ENCODE peak calls at places on chromosomes 1 and 21, in six cellular contexts. E, A, R, D, I and F are unnamed samples.
A peak's percentile ranks its signal among the peaks of the same experiment; 100 is the strongest.

GRCh38 chr1:174956976-174957375 is 42.8 kb upstream of the CACYBP start:
- DNase-seq in E (no peak), A (no peak), R (no peak), D (no peak), I (no peak), F (no peak)

GRCh38 chr1:198876371-198876871 is 237.6 kb downstream of the PTPRC start:
- DNase-seq in E (no peak), A (no peak), R (no peak), D (no peak), I (no peak), F (no peak)

GRCh38 chr1:41613646-41614592 is 129.4 kb upstream of the EDN2 start:
- DNase-seq in E (no peak), A (no peak), R (no peak), D (no peak), I (no peak), F (no peak)

GRCh38 chr1:232548651-232549050 is 81.3 kb downstream of the SIPA1L2 start:
- DNase-seq in E (no peak), A (peak; percentile 57), R (no peak), D (no peak), I (no peak), F (no peak)

GRCh38 chr1:168391759-168392681 is 111.3 kb downstream of the TBX19 start:
- DNase-seq in E (no peak), A (no peak), R (no peak), D (no peak), I (no peak), F (no peak)

GRCh38 chr1:86421601-86422280 is 2.2 kb upstream of the CLCA2 start:
- DNase-seq in E (no peak), A (no peak), R (no peak), D (no peak), I (no peak), F (no peak)

GRCh38 chr1:95582191-95582590 is 348.2 kb downstream of the RWDD3 start:
- DNase-seq in E (no peak), A (no peak), R (no peak), D (no peak), I (no peak), F (no peak)

GRCh38 chr1:234507626-234508387 is 28.8 kb upstream of the TARBP1 start:
- DNase-seq in E (no peak), A (no peak), R (no peak), D (no peak), I (no peak), F (no peak)

GRCh38 chr21:44760376-44760775 is 41.2 kb downstream of the UBE2G2 start:
- DNase-seq in E (peak; percentile 11), A (no peak), R (no peak), D (no peak), I (peak; percentile 29), F (no peak)

GRCh38 chr1:154460695-154461249 is 41.2 kb upstream of the TDRD10 start:
- DNase-seq in E (no peak), A (no peak), R (no peak), D (no peak), I (no peak), F (no peak)

GRCh38 chr1:204685236-204686006 is at the start of gene LRRN2:
- DNase-seq in E (no peak), A (peak; percentile 31), R (no peak), D (no peak), I (peak; percentile 78), F (no peak)

GRCh38 chr1:207962716-207963428 is 51.9 kb upstream of the CD34 start:
- DNase-seq in E (peak; percentile 62), A (peak; percentile 57), R (no peak), D (peak; percentile 59), I (peak; percentile 87), F (no peak)

GRCh38 chr1:156727914-156728598 is at the start of gene METTL25B:
- DNase-seq in E (peak; percentile 75), A (peak; percentile 85), R (peak; percentile 62), D (peak; percentile 89), I (peak; percentile 93), F (peak; percentile 84)

GRCh38 chr21:45858180-45858579 is 123.4 kb upstream of the COL6A1 start:
- DNase-seq in E (no peak), A (no peak), R (no peak), D (no peak), I (no peak), F (no peak)

GRCh38 chr21:45856940-45857339 is 124.6 kb upstream of the COL6A1 start:
- DNase-seq in E (no peak), A (no peak), R (no peak), D (no peak), I (no peak), F (no peak)

GRCh38 chr21:45859041-45859761 is 122.4 kb upstream of the COL6A1 start:
- DNase-seq in E (no peak), A (no peak), R (no peak), D (no peak), I (no peak), F (no peak)

GRCh38 chr21:45856422-45856821 is 125.1 kb upstream of the COL6A1 start:
- DNase-seq in E (no peak), A (no peak), R (no peak), D (no peak), I (no peak), F (no peak)

GRCh38 chr21:45857761-45858160 is 123.8 kb upstream of the COL6A1 start:
- DNase-seq in E (no peak), A (no peak), R (no peak), D (no peak), I (no peak), F (no peak)
- H3K4me1 ChIP-seq in E (no peaks in the 10 kb centered on the region), A (no peaks in the 10 kb centered on the region), R (no peaks in the 10 kb centered on the region), D (no peaks in the 10 kb centered on the region), I (no peaks in the 10 kb centered on the region), F (no peaks in the 10 kb centered on the region)

DNA sequence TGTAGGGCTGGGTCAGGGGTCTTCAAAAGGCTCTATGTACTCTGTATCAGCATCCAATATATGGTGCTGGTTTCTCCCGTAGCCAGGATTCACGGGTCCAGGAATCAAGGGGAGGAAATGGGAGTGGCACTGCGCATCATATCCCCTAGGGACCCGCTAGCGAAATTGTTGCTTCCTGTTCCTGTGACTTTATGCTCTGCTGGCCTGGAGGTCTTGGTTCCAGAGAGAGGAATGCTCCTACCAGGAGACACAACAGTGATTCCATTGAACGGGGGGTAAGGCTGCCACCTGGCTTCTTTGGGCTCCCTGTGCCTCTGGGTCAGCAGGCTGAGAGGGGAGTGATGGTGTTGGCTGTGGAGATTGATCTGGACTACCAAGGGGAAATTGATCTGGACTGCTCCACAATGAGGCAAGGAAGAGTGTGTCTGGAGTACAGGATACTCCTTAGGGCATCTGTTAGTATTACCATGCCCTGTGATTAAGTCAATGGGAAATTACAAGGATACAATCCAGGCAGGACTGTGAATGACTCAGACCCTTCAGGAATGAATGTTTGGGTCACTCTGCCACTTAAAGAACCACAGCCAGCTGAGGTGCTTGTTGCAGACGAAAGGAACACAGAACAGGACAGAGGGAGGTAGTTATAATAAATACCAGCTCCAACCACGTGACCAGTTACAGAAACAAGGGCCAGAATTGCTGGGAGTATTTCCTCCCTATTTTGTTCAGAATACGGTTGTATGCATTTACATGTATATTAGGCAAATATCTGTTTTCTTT is 10.2 kb downstream of the SPSB1 start:
- DNase-seq in E (peak; percentile 48), A (no peak), R (peak; percentile 83), D (no peak), I (peak; percentile 27), F (no peak)
- H3K4me1 ChIP-seq in E (peaks cover 88% of the 10 kb centered on the region), A (peaks cover 19% of the 10 kb centered on the region), R (peaks cover 51% of the 10 kb centered on the region), D (peaks cover 48% of the 10 kb centered on the region), I (peaks cover 15% of the 10 kb centered on the region), F (peaks cover 33% of the 10 kb centered on the region)

GRCh38 chr1:240516069-240516468 is 95.9 kb downstream of the GREM2 start:
- DNase-seq in E (no peak), A (no peak), R (no peak), D (no peak), I (no peak), F (no peak)
- H3K4me1 ChIP-seq in E (no peaks in the 10 kb centered on the region), A (no peaks in the 10 kb centered on the region), R (no peaks in the 10 kb centered on the region), D (no peaks in the 10 kb centered on the region), I (no peaks in the 10 kb centered on the region), F (no peaks in the 10 kb centered on the region)

DNA sequence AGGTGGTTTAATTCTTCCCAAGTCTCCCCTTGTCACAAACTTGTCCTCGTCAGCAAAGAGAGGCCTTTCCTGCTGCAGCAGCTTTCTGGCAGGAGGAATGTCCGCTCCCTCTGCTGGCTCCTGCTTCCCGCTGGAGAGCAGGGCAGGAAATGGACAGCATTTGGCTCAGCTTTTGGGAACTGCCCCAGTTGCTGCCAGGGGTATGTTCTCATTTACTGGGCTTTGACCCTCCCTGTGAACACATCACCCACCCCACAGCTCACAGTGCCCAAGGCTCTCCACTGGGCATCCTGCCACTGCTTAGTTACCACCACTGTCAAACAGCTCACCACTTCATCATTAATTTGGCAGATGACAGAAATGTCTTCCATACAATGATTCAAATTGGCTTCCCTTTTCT is 75.4 kb downstream of the MRPL37 start:
- DNase-seq in E (peak; percentile 86), A (peak; percentile 63), R (no peak), D (no peak), I (peak; percentile 89), F (no peak)
- H3K4me1 ChIP-seq in E (peaks cover 95% of the 10 kb centered on the region), A (peaks cover 69% of the 10 kb centered on the region), R (no peaks in the 10 kb centered on the region), D (peaks cover 75% of the 10 kb centered on the region), I (peaks cover 53% of the 10 kb centered on the region), F (peaks cover 16% of the 10 kb centered on the region)

GRCh38 chr1:94234615-94235014 is 2.8 kb downstream of the ARHGAP29 start:
- DNase-seq in E (no peak), A (no peak), R (no peak), D (no peak), I (no peak), F (no peak)

GRCh38 chr1:94225845-94226244 is 11.5 kb downstream of the ARHGAP29 start:
- DNase-seq in E (no peak), A (no peak), R (no peak), D (no peak), I (no peak), F (no peak)

GRCh38 chr1:94230920-94231319 is 6.5 kb downstream of the ARHGAP29 start:
- DNase-seq in E (no peak), A (no peak), R (no peak), D (no peak), I (no peak), F (no peak)

GRCh38 chr1:94227624-94228023 is 9.8 kb downstream of the ARHGAP29 start:
- DNase-seq in E (no peak), A (no peak), R (no peak), D (no peak), I (no peak), F (no peak)

GRCh38 chr1:94228640-94229375 is 8.6 kb downstream of the ARHGAP29 start:
- DNase-seq in E (no peak), A (no peak), R (no peak), D (no peak), I (no peak), F (no peak)
- H3K4me1 ChIP-seq in E (peaks cover 34% of the 10 kb centered on the region), A (no peaks in the 10 kb centered on the region), R (peaks cover 82% of the 10 kb centered on the region), D (peaks cover 47% of the 10 kb centered on the region), I (peaks cover 2% of the 10 kb centered on the region), F (peaks cover 16% of the 10 kb centered on the region)

GRCh38 chr1:176766779-176767178 is 303.8 kb downstream of the PAPPA2 start:
- DNase-seq in E (no peak), A (no peak), R (no peak), D (no peak), I (no peak), F (no peak)

GRCh38 chr1:176765608-176766007 is 302.6 kb downstream of the PAPPA2 start:
- DNase-seq in E (no peak), A (no peak), R (no peak), D (no peak), I (no peak), F (no peak)

GRCh38 chr1:176770066-176770465 is 307.1 kb downstream of the PAPPA2 start:
- DNase-seq in E (no peak), A (no peak), R (no peak), D (no peak), I (no peak), F (no peak)

GRCh38 chr1:176768532-176768931 is 305.6 kb downstream of the PAPPA2 start:
- DNase-seq in E (no peak), A (no peak), R (no peak), D (no peak), I (no peak), F (no peak)

GRCh38 chr1:176767714-176768136 is 304.8 kb downstream of the PAPPA2 start:
- DNase-seq in E (no peak), A (no peak), R (no peak), D (no peak), I (no peak), F (no peak)
- H3K4me1 ChIP-seq in E (no peaks in the 10 kb centered on the region), A (no peaks in the 10 kb centered on the region), R (no peaks in the 10 kb centered on the region), D (no peaks in the 10 kb centered on the region), I (no peaks in the 10 kb centered on the region), F (no peaks in the 10 kb centered on the region)